ENCODE peak calls at places on chromosomes 11 and 22, in seven cellular contexts. P, X, T, A, V, D and L are unnamed samples. For H3K4me1, the result is how much of the 10 kb centered on the place peaks cover.

GRCh38 chr11:34653851-34654490 is 33.1 kb downstream of the EHF start:
- DNase-seq in P (peak), X (no peak), T (no peak), A (no peak), V (peak), D (peak), L (peak)

GRCh38 chr11:12719221-12719620 is 45.0 kb downstream of the TEAD1 start:
- DNase-seq in P (peak), X (peak), T (no peak), A (peak), V (peak), D (peak), L (no peak)

GRCh38 chr11:2093575-2094353 is 45.4 kb downstream of the IGF2 start:
- DNase-seq in P (no peak), X (no peak), T (no peak), A (no peak), V (no peak), D (no peak), L (no peak)

GRCh38 chr11:34652191-34652958 is 31.5 kb downstream of the EHF start:
- DNase-seq in P (peak), X (no peak), T (no peak), A (no peak), V (no peak), D (no peak), L (no peak)

GRCh38 chr11:23311986-23312940 is 452.0 kb upstream of the CCDC179 start:
- DNase-seq in P (peak), X (no peak), T (no peak), A (no peak), V (peak), D (peak), L (no peak)

GRCh38 chr11:96113100-96113710 is 189.3 kb upstream of the MTMR2 start:
- DNase-seq in P (peak), X (no peak), T (no peak), A (no peak), V (peak), D (no peak), L (no peak)

GRCh38 chr22:47022075-47022473 is 259.6 kb downstream of the TBC1D22A start:
- DNase-seq in P (peak), X (no peak), T (no peak), A (no peak), V (no peak), D (no peak), L (no peak)

GRCh38 chr11:101516546-101516945 is 67.3 kb downstream of the TRPC6 start:
- DNase-seq in P (no peak), X (no peak), T (peak), A (no peak), V (no peak), D (peak), L (no peak)

GRCh38 chr11:119192111-119192510 is 6.8 kb downstream of the NHERF4 start:
- DNase-seq in P (no peak), X (no peak), T (no peak), A (no peak), V (no peak), D (no peak), L (peak)

GRCh38 chr11:14357843-14358728 is 897 bp downstream of the RRAS2 start:
- DNase-seq in P (peak), X (peak), T (peak), A (peak), V (peak), D (peak), L (peak)

GRCh38 chr11:66106786-66107599 is 36.9 kb downstream of the PACS1 start:
- DNase-seq in P (no peak), X (no peak), T (no peak), A (no peak), V (no peak), D (peak), L (peak)

GRCh38 chr11:22162754-22163153 is 30.1 kb upstream of the ANO5 start:
- DNase-seq in P (no peak), X (no peak), T (no peak), A (no peak), V (no peak), D (no peak), L (no peak)

GRCh38 chr11:64571050-64571409 is 20.0 kb upstream of the SLC22A12 start:
- DNase-seq in P (no peak), X (no peak), T (no peak), A (no peak), V (no peak), D (no peak), L (no peak)

GRCh38 chr22:21686634-21687393 is 21.0 kb downstream of the PPIL2 start:
- DNase-seq in P (no peak), X (no peak), T (no peak), A (no peak), V (no peak), D (no peak), L (no peak)

GRCh38 chr22:39205344-39206021 is 39.3 kb downstream of the PDGFB start:
- DNase-seq in P (peak), X (no peak), T (peak), A (no peak), V (peak), D (peak), L (peak)

DNA sequence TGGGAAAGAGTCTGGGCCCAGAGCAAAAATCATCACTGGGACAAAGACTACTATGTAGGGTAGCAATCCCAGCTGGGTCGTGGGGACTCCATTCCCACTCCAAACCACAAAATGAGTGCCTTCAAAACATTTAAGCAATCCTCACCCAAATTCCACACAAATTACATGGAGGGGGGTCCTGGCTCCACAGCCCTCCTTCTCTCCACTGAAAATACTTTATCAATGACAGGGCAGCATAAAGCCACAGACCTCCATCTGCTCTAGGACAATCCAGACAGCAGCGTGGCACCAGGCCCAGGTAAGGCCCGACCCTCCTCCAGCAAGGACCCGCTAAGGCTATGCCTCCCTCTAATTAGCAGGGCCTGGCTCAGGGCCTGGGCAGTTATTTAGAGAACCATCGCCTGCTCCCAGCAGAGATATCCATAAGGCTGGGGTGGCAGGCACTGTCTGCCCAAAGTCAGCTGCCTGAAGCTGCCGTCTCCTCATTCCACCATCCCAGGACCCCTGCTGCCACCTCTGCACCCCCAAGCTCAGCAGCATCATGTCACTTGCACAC is at the start of gene PANX3:
- DNase-seq in P (no peak), X (no peak), T (no peak), A (no peak), V (no peak), D (no peak), L (no peak)
- H3K4ac ChIP-seq in P (no peak), X (no peak), T (no peak), A (no peak), V (no peak), D (no peak), L (no peak)

GRCh38 chr11:36008576-36008975 is 64.7 kb downstream of the LDLRAD3 start:
- DNase-seq in P (peak), X (no peak), T (no peak), A (no peak), V (no peak), D (no peak), L (no peak)

GRCh38 chr11:36011574-36011973 is 67.7 kb downstream of the LDLRAD3 start:
- DNase-seq in P (no peak), X (no peak), T (no peak), A (no peak), V (no peak), D (no peak), L (no peak)

GRCh38 chr11:36012410-36012809 is 68.5 kb downstream of the LDLRAD3 start:
- DNase-seq in P (peak), X (no peak), T (no peak), A (no peak), V (peak), D (no peak), L (peak)

GRCh38 chr11:36009469-36009868 is 65.6 kb downstream of the LDLRAD3 start:
- DNase-seq in P (peak), X (no peak), T (no peak), A (no peak), V (peak), D (no peak), L (peak)

GRCh38 chr11:36010010-36010740 is 66.3 kb downstream of the LDLRAD3 start:
- DNase-seq in P (peak), X (no peak), T (no peak), A (no peak), V (peak), D (no peak), L (peak)
- H3K4me1 ChIP-seq in P (under half), X (under half), T (under half), A (under half), V (under half), D (under half), L (under half)

GRCh38 chr11:41379084-41379483 is 80.4 kb downstream of the LRRC4C start:
- DNase-seq in P (no peak), X (no peak), T (no peak), A (no peak), V (no peak), D (no peak), L (no peak)
- H3K4ac ChIP-seq in P (no peak), X (no peak), T (no peak), A (no peak), V (no peak), D (no peak), L (no peak)

GRCh38 chr11:111372538-111372937 is 6.5 kb downstream of the POU2AF1 start:
- DNase-seq in P (no peak), X (no peak), T (no peak), A (peak), V (no peak), D (no peak), L (no peak)
- H3K4me1 ChIP-seq in P (under half), X (under half), T (under half), A (under half), V (under half), D (under half), L (under half)

GRCh38 chr11:77592727-77593126 is 3.0 kb downstream of the AQP11 start:
- DNase-seq in P (no peak), X (no peak), T (no peak), A (no peak), V (no peak), D (no peak), L (no peak)

GRCh38 chr11:77589181-77589520 is 602 bp upstream of the AQP11 start:
- DNase-seq in P (no peak), X (no peak), T (no peak), A (no peak), V (no peak), D (no peak), L (no peak)

GRCh38 chr11:77590194-77590591 is 440 bp downstream of the AQP11 start:
- DNase-seq in P (peak), X (peak), T (peak), A (no peak), V (peak), D (peak), L (peak)

GRCh38 chr11:77593883-77594282 is 4.1 kb downstream of the AQP11 start:
- DNase-seq in P (no peak), X (no peak), T (no peak), A (no peak), V (no peak), D (no peak), L (no peak)

GRCh38 chr11:77589521-77590193 is at the start of gene AQP11:
- DNase-seq in P (peak), X (peak), T (peak), A (peak), V (peak), D (peak), L (peak)
- H3K4ac ChIP-seq in P (peak), X (no peak), T (no peak), A (no peak), V (no peak), D (peak), L (no peak)

DNA sequence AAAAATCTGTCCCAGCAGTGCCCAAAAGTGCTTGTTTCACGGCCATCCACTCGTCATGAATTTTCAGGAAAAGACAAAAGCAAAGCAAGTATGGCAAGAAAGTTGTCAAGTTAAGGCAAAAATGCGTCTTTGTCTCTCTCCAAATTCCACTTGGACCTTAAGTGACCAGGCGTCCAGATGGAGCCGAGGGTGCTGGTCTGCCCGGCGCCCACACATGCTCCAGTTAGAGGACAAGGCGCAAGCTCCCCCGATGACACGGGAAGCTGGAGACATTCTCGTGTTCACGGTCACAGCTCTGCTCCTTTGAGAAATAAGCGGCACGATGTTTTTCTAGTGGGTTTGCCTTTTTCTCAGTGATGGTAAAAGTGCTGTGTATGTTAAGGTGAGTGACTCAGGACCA is 219.0 kb downstream of the BRD1 start:
- DNase-seq in P (no peak), X (no peak), T (no peak), A (no peak), V (no peak), D (no peak), L (no peak)
- H3K4me1 ChIP-seq in P (under half), X (under half), T (under half), A (under half), V (under half), D (under half), L (under half)

GRCh38 chr11:94185387-94186084 is 56.9 kb downstream of the PANX1 start:
- DNase-seq in P (peak), X (no peak), T (no peak), A (no peak), V (no peak), D (no peak), L (no peak)
- H3K4ac ChIP-seq in P (peak), X (no peak), T (no peak), A (no peak), V (no peak), D (no peak), L (no peak)

GRCh38 chr22:30424471-30425326 is 869 bp upstream of the MTFP1 start:
- DNase-seq in P (peak), X (no peak), T (peak), A (peak), V (no peak), D (peak), L (no peak)

GRCh38 chr22:30423959-30424380 is 1.6 kb upstream of the MTFP1 start:
- DNase-seq in P (peak), X (peak), T (peak), A (peak), V (peak), D (peak), L (peak)

GRCh38 chr22:30421695-30422480 is 3.7 kb upstream of the MTFP1 start:
- DNase-seq in P (no peak), X (no peak), T (no peak), A (no peak), V (peak), D (no peak), L (no peak)

GRCh38 chr22:30422481-30423295 is 2.9 kb upstream of the MTFP1 start:
- DNase-seq in P (peak), X (peak), T (peak), A (peak), V (peak), D (peak), L (peak)

DNA sequence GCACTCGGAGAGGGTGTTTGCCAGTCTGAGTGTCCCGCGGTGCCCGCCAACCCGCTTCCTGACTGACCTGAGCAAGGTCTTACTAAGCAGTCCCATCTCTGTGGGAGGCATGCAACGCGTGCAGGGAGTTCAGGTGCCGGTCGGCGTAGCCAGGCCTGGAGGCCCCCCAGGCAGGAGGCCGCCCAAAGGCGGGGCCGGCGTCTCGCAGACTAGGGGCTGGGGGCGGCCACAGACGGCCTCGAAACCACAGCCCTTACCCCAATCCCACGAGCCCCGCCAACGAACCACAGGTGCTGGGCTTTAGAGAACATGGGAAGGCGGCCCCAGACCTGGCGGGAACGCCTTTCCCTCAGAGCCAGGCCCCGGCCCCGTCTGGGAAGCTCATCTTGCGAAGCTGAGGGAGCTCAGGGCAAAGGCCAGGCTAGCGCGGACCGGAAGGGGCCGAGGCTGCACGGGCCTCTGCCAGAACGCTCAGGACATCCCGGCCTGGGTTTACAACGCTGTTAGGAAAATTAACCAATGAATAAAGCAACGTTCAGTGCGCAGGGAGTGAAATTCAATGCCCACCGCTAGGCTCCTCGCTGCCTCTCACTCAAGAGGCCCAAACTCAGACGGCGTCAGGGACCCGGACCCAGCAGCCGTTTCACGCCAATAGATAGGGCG is 2.1 kb upstream of the MTFP1 start:
- DNase-seq in P (no peak), X (no peak), T (no peak), A (no peak), V (no peak), D (no peak), L (no peak)
- H3K4me1 ChIP-seq in P (under half), X (under half), T (under half), A (under half), V (under half), D (under half), L (under half)

GRCh38 chr22:35472488-35472887 is 68.1 kb upstream of the RASD2 start:
- DNase-seq in P (no peak), X (no peak), T (no peak), A (no peak), V (no peak), D (no peak), L (peak)

GRCh38 chr22:35476341-35476740 is 64.3 kb upstream of the RASD2 start:
- DNase-seq in P (no peak), X (no peak), T (no peak), A (no peak), V (peak), D (no peak), L (no peak)

GRCh38 chr22:35477911-35478582 is 62.6 kb upstream of the RASD2 start:
- DNase-seq in P (peak), X (no peak), T (peak), A (no peak), V (peak), D (no peak), L (peak)

GRCh38 chr22:35473971-35474370 is 66.7 kb upstream of the RASD2 start:
- DNase-seq in P (no peak), X (no peak), T (no peak), A (no peak), V (no peak), D (no peak), L (no peak)

GRCh38 chr22:35475545-35475944 is 65.1 kb upstream of the RASD2 start:
- DNase-seq in P (no peak), X (no peak), T (no peak), A (no peak), V (no peak), D (no peak), L (no peak)
- H3K4ac ChIP-seq in P (no peak), X (no peak), T (no peak), A (no peak), V (peak), D (no peak), L (no peak)